ENCODE peak calls at places on chromosomes 1 and 21, in six cellular contexts. J is ovary, X is left ventricle myocardium inferior, B is small intestine, Z is upper lobe of right lung, K is tibial nerve. O is an unnamed sample.

GRCh38 chr1:201624741-201625646 is 86.1 kb downstream of the NAV1 start:
- DNase-seq in X (no peak), J (no peak), Z (no peak), K (peak), B (no peak), O (no peak)

GRCh38 chr1:241839369-241839990 is 8.5 kb upstream of the EXO1 start:
- DNase-seq in K (no peak), B (no peak), X (no peak), Z (no peak), J (no peak), O (no peak)

GRCh38 chr1:220012259-220012658 is 34.0 kb downstream of the EPRS1 start:
- DNase-seq in B (no peak), Z (no peak), X (no peak), J (no peak), K (no peak), O (no peak)

GRCh38 chr1:234065794-234066447 is 161.4 kb downstream of the SLC35F3 start:
- DNase-seq in Z (peak), K (peak), X (peak), B (peak), J (peak), O (peak)

GRCh38 chr1:93845554-93846150 is 33.4 kb downstream of the DNTTIP2 start:
- DNase-seq in X (no peak), B (peak), Z (no peak), K (no peak), J (peak), O (no peak)

GRCh38 chr1:44524180-44524579 is 119.1 kb downstream of the RNF220 start:
- DNase-seq in J (no peak), Z (no peak), B (no peak), K (no peak), X (no peak), O (no peak)

GRCh38 chr21:25139390-25139789 is 467.9 kb downstream of the MRPL39 start:
- DNase-seq in X (no peak), Z (no peak), B (no peak), J (no peak), K (no peak), O (no peak)

GRCh38 chr1:3195966-3196515 is 127.0 kb downstream of the PRDM16 start:
- DNase-seq in J (no peak), Z (no peak), X (no peak), B (no peak), K (no peak), O (no peak)

GRCh38 chr1:106022312-106022902 is 1034.1 kb upstream of the PRMT6 start:
- DNase-seq in J (no peak), K (no peak), B (no peak), X (no peak), Z (no peak), O (no peak)

GRCh38 chr1:177913762-177914540 is 55.9 kb downstream of the SEC16B start:
- DNase-seq in B (peak), J (no peak), K (peak), Z (no peak), X (no peak), O (no peak)

GRCh38 chr1:70504821-70505193 is 93.7 kb downstream of the CTH start:
- DNase-seq in Z (no peak), X (no peak), J (no peak), B (no peak), K (peak), O (no peak)

GRCh38 chr1:243973169-243973568 is 77.9 kb upstream of the ZBTB18 start:
- DNase-seq in K (no peak), J (no peak), X (no peak), Z (no peak), B (no peak), O (no peak)

GRCh38 chr1:28298438-28298837 is 30.4 kb upstream of the MED18 start:
- DNase-seq in J (no peak), Z (no peak), B (no peak), K (no peak), X (no peak), O (no peak)

GRCh38 chr1:230632273-230632873 is 9.9 kb upstream of the COG2 start:
- DNase-seq in B (peak), X (no peak), J (no peak), Z (no peak), K (no peak), O (peak)

GRCh38 chr1:239389703-239390102 is 3.3 kb downstream of the CHRM3 start:
- DNase-seq in Z (no peak), K (no peak), B (peak), X (no peak), J (no peak), O (no peak)

GRCh38 chr1:27967884-27968466 is 8.2 kb downstream of the XKR8 start:
- DNase-seq in B (no peak), X (no peak), K (no peak), Z (no peak), J (no peak), O (no peak)

GRCh38 chr21:45898781-45899180 is 82.8 kb upstream of the COL6A1 start:
- DNase-seq in Z (no peak), K (no peak), B (no peak), X (no peak), J (peak), O (no peak)

GRCh38 chr1:155725142-155725541 is 36.3 kb downstream of the DAP3 start:
- DNase-seq in J (no peak), Z (no peak), K (no peak), B (no peak), X (no peak), O (no peak)

GRCh38 chr1:46721806-46722205 is 2.9 kb upstream of the EFCAB14 start:
- DNase-seq in K (no peak), Z (no peak), J (no peak), B (no peak), X (no peak), O (no peak)

GRCh38 chr1:177354247-177354646 is 183.5 kb downstream of the BRINP2 start:
- DNase-seq in J (no peak), Z (no peak), B (no peak), K (no peak), X (no peak), O (no peak)

GRCh38 chr21:15730484-15731242 is 881 bp downstream of the USP25 start:
- DNase-seq in B (peak), X (no peak), J (peak), Z (no peak), K (no peak), O (no peak)

GRCh38 chr21:28229811-28230210 is 762.9 kb downstream of the LTN1 start:
- DNase-seq in K (no peak), Z (no peak), B (peak), J (no peak), X (no peak), O (no peak)

GRCh38 chr1:162711066-162711465 is 78.8 kb downstream of the DDR2 start:
- DNase-seq in X (no peak), J (no peak), K (no peak), B (no peak), Z (no peak), O (no peak)

GRCh38 chr1:214946615-214947014 is 135.9 kb upstream of the KCNK2 start:
- DNase-seq in J (no peak), K (no peak), X (no peak), Z (no peak), B (no peak), O (no peak)

GRCh38 chr1:26066857-26067256 is 573 bp downstream of the TRIM63 start:
- DNase-seq in B (no peak), J (no peak), Z (no peak), X (peak), K (no peak), O (no peak)

GRCh38 chr1:200184196-200184595 is 156.7 kb downstream of the NR5A2 start:
- DNase-seq in K (peak), J (no peak), X (peak), Z (peak), B (peak), O (no peak)

GRCh38 chr1:152247316-152247715 is 23.3 kb upstream of the HRNR start:
- DNase-seq in B (no peak), J (no peak), K (no peak), Z (no peak), X (no peak), O (no peak)

GRCh38 chr1:115301438-115302020 is 36.5 kb downstream of the NGF start:
- DNase-seq in Z (no peak), B (no peak), X (no peak), J (no peak), K (no peak), O (no peak)

GRCh38 chr1:7294636-7295035 is 476.5 kb upstream of the VAMP3 start:
- DNase-seq in B (no peak), Z (no peak), X (no peak), K (no peak), J (no peak), O (no peak)

GRCh38 chr1:66360285-66360724 is 173.6 kb upstream of the SGIP1 start:
- DNase-seq in K (no peak), B (no peak), J (no peak), Z (no peak), X (no peak), O (no peak)

GRCh38 chr1:234270581-234271242 is 102.5 kb upstream of the COA6 start:
- DNase-seq in K (no peak), Z (no peak), X (no peak), B (no peak), J (no peak), O (no peak)

GRCh38 chr21:34558166-34558565 is 46.2 kb upstream of the KCNE1 start:
- DNase-seq in Z (no peak), B (no peak), X (no peak), K (no peak), J (no peak), O (no peak)

GRCh38 chr21:45170987-45171386 is 96.6 kb downstream of the ADARB1 start:
- DNase-seq in J (no peak), Z (no peak), B (no peak), K (no peak), X (no peak), O (no peak)

GRCh38 chr1:83102630-83103071 is 896.3 kb downstream of the TTLL7 start:
- DNase-seq in J (no peak), B (no peak), Z (no peak), X (no peak), K (no peak), O (no peak)

GRCh38 chr1:221715321-221716169 is 26.3 kb downstream of the DUSP10 start:
- DNase-seq in K (no peak), X (no peak), J (no peak), B (peak), Z (no peak), O (no peak)

GRCh38 chr1:221716713-221717490 is 25.0 kb downstream of the DUSP10 start:
- DNase-seq in X (no peak), Z (no peak), K (no peak), B (no peak), J (no peak), O (no peak)

GRCh38 chr1:221712776-221713431 is 29.0 kb downstream of the DUSP10 start:
- DNase-seq in K (no peak), Z (no peak), J (no peak), B (peak), X (no peak), O (no peak)

GRCh38 chr1:221712198-221712684 is 29.6 kb downstream of the DUSP10 start:
- DNase-seq in J (no peak), Z (no peak), B (peak), K (no peak), X (no peak), O (no peak)

GRCh38 chr1:221714227-221715116 is 27.4 kb downstream of the DUSP10 start:
- DNase-seq in B (no peak), J (no peak), K (no peak), Z (no peak), X (no peak), O (no peak)
- H3K27ac ChIP-seq in B (no peak), J (no peak), K (no peak), Z (no peak), X (no peak), O (peak)

DNA sequence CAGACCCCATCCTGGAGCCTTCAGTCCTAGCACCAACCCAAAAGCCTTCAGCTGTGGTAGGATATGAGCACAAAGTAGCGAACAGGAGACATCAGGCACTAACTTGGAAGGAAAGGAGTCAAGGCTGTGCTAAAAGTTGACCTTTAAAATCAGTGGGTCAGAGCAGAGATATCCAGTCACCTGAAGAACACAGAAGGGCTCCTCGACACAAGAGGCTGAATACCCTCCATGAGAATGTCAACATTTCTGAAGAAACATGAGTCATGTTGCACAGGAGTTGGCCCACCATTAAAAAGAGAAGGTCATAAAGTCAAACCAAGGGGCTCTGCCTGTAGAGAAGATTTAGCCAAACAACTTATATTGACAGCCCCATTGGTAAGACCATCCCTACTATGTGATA is 172.5 kb downstream of the PLPP3 start:
- DNase-seq in J (no peak), B (no peak), Z (no peak), K (no peak), X (no peak), O (no peak)
- H3K27ac ChIP-seq in J (no peak), B (no peak), Z (no peak), K (no peak), X (no peak), O (no peak)

GRCh38 chr1:94901841-94902240 is 25.1 kb downstream of the CNN3 start:
- DNase-seq in J (no peak), X (no peak), K (no peak), B (no peak), Z (no peak), O (no peak)

GRCh38 chr1:94907161-94907560 is 19.7 kb downstream of the CNN3 start:
- DNase-seq in Z (no peak), J (no peak), X (no peak), B (no peak), K (no peak), O (no peak)

GRCh38 chr1:94905207-94905606 is 21.7 kb downstream of the CNN3 start:
- DNase-seq in K (no peak), Z (no peak), X (no peak), J (no peak), B (no peak), O (no peak)

GRCh38 chr1:94906382-94906781 is 20.5 kb downstream of the CNN3 start:
- DNase-seq in X (no peak), B (no peak), K (no peak), J (no peak), Z (no peak), O (no peak)

DNA sequence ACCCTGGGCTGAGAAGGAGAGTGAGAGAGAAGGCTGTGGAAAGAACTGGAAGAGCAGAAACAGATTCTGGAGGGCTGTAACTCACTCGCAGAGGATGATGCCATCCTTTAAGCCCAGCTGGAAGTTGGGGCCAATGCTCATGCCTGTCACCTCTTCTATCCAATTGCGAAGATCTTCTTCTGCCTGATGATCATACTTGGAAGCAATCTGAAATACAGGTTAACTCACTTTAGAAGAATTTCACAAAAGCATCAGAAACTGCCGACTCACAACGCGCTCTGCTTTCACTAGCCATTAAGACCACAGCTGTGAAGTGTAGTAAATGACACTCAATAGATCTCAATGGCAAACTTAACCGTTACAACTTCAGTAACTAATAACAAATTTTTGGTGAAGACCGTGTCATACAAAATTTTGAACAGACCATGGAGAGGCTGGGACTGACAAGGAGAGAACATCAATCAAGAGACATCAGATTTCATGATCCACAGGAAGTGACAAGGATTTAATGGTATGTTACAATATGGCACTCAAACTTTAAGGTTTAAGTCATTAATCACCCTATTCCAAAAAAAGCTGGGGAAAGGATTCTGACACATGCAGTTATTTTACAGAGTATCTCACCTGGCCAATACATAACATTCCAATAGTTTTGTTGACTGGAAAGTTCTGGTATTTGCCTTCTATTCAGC is 23.4 kb downstream of the CNN3 start:
- DNase-seq in Z (no peak), X (no peak), J (no peak), K (no peak), B (no peak), O (no peak)
- H3K27ac ChIP-seq in Z (no peak), X (no peak), J (peak), K (no peak), B (no peak), O (no peak)

GRCh38 chr1:184865831-184866230 is 108.5 kb downstream of the NIBAN1 start:
- DNase-seq in Z (no peak), J (no peak), K (no peak), X (no peak), B (no peak), O (no peak)
- H3K27ac ChIP-seq in Z (no peak), J (no peak), K (peak), X (no peak), B (no peak), O (no peak)

DNA sequence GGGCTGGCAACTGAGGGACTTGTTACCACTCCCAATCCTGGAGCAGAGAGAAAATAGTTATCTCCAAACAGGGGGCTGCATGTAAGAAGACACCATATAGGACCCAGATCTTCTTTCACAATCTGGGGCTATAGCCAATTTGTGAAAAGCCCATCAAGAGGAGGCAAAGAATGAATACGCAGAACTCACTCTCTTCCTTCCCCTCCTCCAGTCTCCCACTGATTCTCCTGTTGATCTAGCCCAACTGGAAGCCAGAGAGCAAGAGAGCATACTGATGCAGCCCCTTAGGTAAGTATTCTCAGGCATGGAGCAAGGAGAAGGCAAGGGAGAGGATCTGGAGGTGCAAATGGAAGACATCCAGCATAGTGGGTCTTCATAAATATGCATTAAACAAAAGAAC is 15.7 kb upstream of the HMGB4 start:
- DNase-seq in K (no peak), J (no peak), B (no peak), X (no peak), Z (no peak), O (no peak)
- H3K27ac ChIP-seq in K (no peak), J (no peak), B (no peak), X (no peak), Z (no peak), O (no peak)

GRCh38 chr1:228429698-228430097 is 13.0 kb upstream of the TRIM17 start:
- DNase-seq in J (no peak), X (no peak), K (no peak), Z (no peak), B (no peak), O (no peak)
- H3K27ac ChIP-seq in J (no peak), X (no peak), K (no peak), Z (no peak), B (no peak), O (no peak)

DNA sequence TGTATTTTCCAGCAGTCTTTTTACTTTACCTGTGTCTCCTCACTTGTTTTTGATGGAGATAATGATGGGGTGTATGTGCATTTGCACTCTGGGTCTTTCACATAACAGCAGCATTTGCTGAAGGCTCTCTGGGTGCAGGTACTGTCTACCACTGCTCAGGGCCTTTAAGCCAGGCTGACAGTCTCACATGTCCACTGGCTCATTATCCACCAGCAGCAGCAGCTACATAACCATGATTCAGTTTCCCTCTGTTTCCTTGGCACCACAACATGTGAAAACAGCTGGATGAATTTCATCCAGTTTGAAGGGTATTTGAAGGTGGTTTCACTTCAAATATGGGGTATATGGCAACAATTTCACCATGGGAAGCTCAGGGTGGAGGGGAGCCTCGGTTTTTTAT is 41.2 kb upstream of the ROR1 start:
- DNase-seq in K (no peak), J (no peak), B (no peak), Z (no peak), X (no peak), O (no peak)
- H3K27ac ChIP-seq in K (no peak), J (no peak), B (no peak), Z (no peak), X (no peak), O (no peak)

O was measured in caudate nucleus.